ENCODE peak calls at places on chromosomes 3 and 15, in six cellular contexts. P is Peyer's patch, G is breast epithelium, T is HCT116, L is upper lobe of left lung, A is adrenal gland. B is an unnamed sample.

GRCh38 chr3:172557515-172558220 is 34.4 kb upstream of the TNFSF10 start:
- DNase-seq in P (no peak), L (no peak), A (no peak), T (no peak), G (no peak), B (no peak)

GRCh38 chr3:28916713-28917499 is 364.0 kb upstream of the RBMS3 start:
- DNase-seq in G (peak; percentile 29), T (no peak), P (no peak), L (no peak), A (peak; percentile 43), B (peak; percentile 63)

GRCh38 chr3:58116161-58116955 is 94.4 kb downstream of the DNASE1L3 start:
- DNase-seq in P (no peak), G (no peak), A (no peak), L (no peak), T (no peak), B (no peak)

GRCh38 chr3:15768421-15769255 is 29.1 kb downstream of the ANKRD28 start:
- DNase-seq in P (no peak), T (peak; percentile 89), A (peak; percentile 37), G (no peak), L (peak; percentile 49), B (no peak)

GRCh38 chr3:53254810-53255359 is 937 bp downstream of the TKT start:
- DNase-seq in G (peak; percentile 36), T (no peak), P (peak; percentile 85), L (peak; percentile 88), A (peak; percentile 77), B (peak; percentile 58)

GRCh38 chr3:38327335-38328009 is 19.1 kb upstream of the XYLB start:
- DNase-seq in L (no peak), G (no peak), A (no peak), P (no peak), T (peak; percentile 10), B (no peak)

GRCh38 chr3:128794788-128795649 is 69.0 kb downstream of the RAB7A start:
- DNase-seq in A (peak; percentile 71), L (peak; percentile 66), T (peak; percentile 46), P (no peak), G (peak; percentile 38), B (peak; percentile 21)

GRCh38 chr3:103410231-103410630 is 975.4 kb downstream of the ZPLD1 start:
- DNase-seq in G (no peak), T (no peak), A (no peak), L (no peak), P (no peak), B (no peak)

GRCh38 chr15:34808016-34808415 is 12.7 kb upstream of the ACTC1 start:
- DNase-seq in P (no peak), G (no peak), T (no peak), L (no peak), A (no peak), B (no peak)

GRCh38 chr15:68352401-68353062 is 75.0 kb downstream of the FEM1B start:
- DNase-seq in T (peak; percentile 35), A (peak; percentile 89), P (no peak), G (peak; percentile 55), L (peak; percentile 56), B (no peak)

GRCh38 chr3:134564991-134565390 is 79.1 kb downstream of the CEP63 start:
- DNase-seq in P (no peak), L (no peak), T (no peak), A (no peak), G (no peak), B (no peak)

GRCh38 chr15:28002867-28003266 is 96.2 kb downstream of the OCA2 start:
- DNase-seq in A (no peak), P (no peak), G (no peak), L (no peak), T (no peak), B (no peak)

GRCh38 chr3:100005670-100006393 is 108.5 kb downstream of the FILIP1L start:
- DNase-seq in A (no peak), P (no peak), G (no peak), T (no peak), L (no peak), B (no peak)

GRCh38 chr3:100004931-100005330 is 109.4 kb downstream of the FILIP1L start:
- DNase-seq in T (no peak), P (no peak), L (no peak), A (no peak), G (no peak), B (no peak)

GRCh38 chr3:100008081-100008698 is 106.1 kb downstream of the FILIP1L start:
- DNase-seq in P (no peak), T (no peak), G (no peak), A (no peak), L (no peak), B (no peak)

GRCh38 chr3:100007313-100007712 is 107.0 kb downstream of the FILIP1L start:
- DNase-seq in G (no peak), P (no peak), T (no peak), A (no peak), L (no peak), B (no peak)

GRCh38 chr3:100006570-100007271 is 107.6 kb downstream of the FILIP1L start:
- DNase-seq in T (no peak), G (no peak), P (no peak), L (no peak), A (no peak), B (no peak)
- H3K4me1 ChIP-seq in T (peaks cover 18% of the 10 kb centered on the region), G (no peaks in the 10 kb centered on the region), P (no peaks in the 10 kb centered on the region), L (peaks cover 12% of the 10 kb centered on the region), A (peaks cover 13% of the 10 kb centered on the region), B (peaks cover 28% of the 10 kb centered on the region)

GRCh38 chr3:184177767-184178306 is 3.2 kb downstream of the AP2M1 start:
- DNase-seq in T (no peak), P (no peak), L (no peak), A (no peak), G (no peak), B (no peak)

GRCh38 chr3:184175506-184175905 is 851 bp downstream of the AP2M1 start:
- DNase-seq in L (no peak), T (no peak), G (no peak), A (no peak), P (no peak), B (no peak)

GRCh38 chr3:184177331-184177731 is 2.7 kb downstream of the AP2M1 start:
- DNase-seq in P (no peak), L (no peak), G (no peak), T (no peak), A (peak; percentile 66), B (no peak)

GRCh38 chr3:184175981-184176376 is 1.3 kb downstream of the AP2M1 start:
- DNase-seq in P (peak; percentile 22), G (no peak), A (no peak), T (no peak), L (no peak), B (no peak)

DNA sequence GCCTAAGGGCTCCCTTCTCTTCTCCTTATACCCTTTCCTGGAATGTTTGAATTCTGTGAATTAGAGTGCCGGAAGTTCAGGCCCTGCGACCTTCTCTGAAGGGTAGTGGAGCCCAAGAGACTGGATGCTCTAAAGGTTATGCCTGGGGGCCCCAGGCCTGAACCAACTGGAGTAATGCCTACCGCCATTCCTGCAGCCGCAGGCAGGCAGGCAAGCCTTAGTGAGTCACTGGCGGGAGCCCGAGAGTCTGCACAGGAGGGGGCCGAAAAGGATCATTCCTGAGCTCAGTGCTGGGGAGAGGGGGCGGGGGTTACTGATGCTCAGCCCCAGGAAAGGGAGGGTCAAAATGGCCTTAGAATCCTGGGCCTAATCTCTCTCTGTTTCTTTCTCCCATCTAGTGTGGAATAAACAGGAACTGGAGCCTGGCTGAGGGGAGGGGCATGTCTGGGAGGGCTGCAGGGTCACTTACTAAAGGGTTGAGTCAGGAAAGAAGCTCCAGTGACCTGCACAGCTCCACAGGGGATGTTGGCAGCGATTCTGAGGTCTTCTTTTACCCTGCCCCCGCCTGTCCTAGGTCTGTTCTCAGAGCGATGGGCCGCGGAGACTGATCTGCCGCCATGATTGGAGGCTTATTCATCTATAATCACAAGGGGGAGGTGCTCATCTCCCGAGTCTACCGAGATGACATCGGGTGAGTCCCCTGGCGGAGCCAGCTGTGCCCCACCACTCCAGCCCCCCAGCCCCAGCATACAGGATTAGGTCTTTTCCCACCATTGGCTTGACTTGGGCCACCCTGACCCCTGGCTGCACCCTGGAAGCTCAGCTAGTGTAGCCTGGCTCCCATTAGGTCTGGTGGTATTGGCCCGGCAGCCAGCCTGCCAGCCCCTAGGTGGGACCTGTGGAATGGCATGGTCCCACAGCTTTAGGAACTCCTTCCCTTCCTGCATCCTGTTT is 2.0 kb downstream of the AP2M1 start:
- DNase-seq in G (no peak), A (peak; percentile 91), P (no peak), L (peak; percentile 59), T (peak; percentile 75), B (peak; percentile 33)
- TF ChIP-seq POLR2A in G (no peak), A (peak; percentile 18), P (no peak), L (peak; percentile 39), T (peak; percentile 40), B (no peak)

GRCh38 chr3:51680663-51681230 is 9.7 kb downstream of the TEX264 start:
- DNase-seq in P (no peak), G (no peak), L (no peak), A (no peak), T (no peak), B (no peak)

GRCh38 chr3:51681453-51681852 is 10.4 kb downstream of the TEX264 start:
- DNase-seq in A (peak; percentile 30), T (no peak), L (peak; percentile 43), G (no peak), P (no peak), B (peak; percentile 30)

GRCh38 chr3:51679777-51680176 is 8.7 kb downstream of the TEX264 start:
- DNase-seq in P (no peak), L (no peak), T (no peak), G (no peak), A (no peak), B (no peak)

GRCh38 chr3:51679318-51679717 is 8.3 kb downstream of the TEX264 start:
- DNase-seq in P (no peak), T (no peak), A (no peak), L (no peak), G (no peak), B (no peak)

DNA sequence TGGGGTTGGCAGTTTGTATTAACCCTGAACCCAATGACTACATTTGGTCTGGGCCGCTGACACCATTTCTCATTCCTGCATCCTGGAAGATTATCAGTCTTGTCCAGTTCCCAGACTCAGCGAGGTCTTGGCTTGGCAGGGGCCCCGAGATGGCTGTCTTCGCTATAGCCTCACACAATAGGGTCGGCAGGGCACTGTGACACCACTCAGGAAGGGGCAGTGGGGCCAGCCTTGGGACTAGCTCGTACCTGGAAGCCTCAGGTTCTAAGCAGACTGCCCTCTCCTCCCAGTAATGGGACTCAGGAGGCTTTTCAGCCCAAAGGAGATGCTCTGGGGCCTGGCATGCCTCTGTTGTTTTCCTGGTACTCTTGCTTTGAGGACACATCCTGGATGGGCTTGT is 9.1 kb downstream of the TEX264 start:
- DNase-seq in P (no peak), T (no peak), G (no peak), A (no peak), L (no peak), B (no peak)
- H3K4me1 ChIP-seq in P (no peaks in the 10 kb centered on the region), T (peaks cover 16% of the 10 kb centered on the region), G (no peaks in the 10 kb centered on the region), A (peaks cover 37% of the 10 kb centered on the region), L (peaks cover 40% of the 10 kb centered on the region), B (peaks cover 66% of the 10 kb centered on the region)

GRCh38 chr3:43619593-43619992 is 2.2 kb downstream of the ANO10 start:
- DNase-seq in T (no peak), L (no peak), P (no peak), G (no peak), A (no peak), B (no peak)

GRCh38 chr3:43624619-43625305 is 3.0 kb upstream of the ANO10 start:
- DNase-seq in L (no peak), T (no peak), P (no peak), A (no peak), G (no peak), B (no peak)

GRCh38 chr3:43620953-43621405 is 832 bp downstream of the ANO10 start:
- DNase-seq in A (no peak), P (no peak), T (no peak), L (no peak), G (peak; percentile 30), B (no peak)

GRCh38 chr3:43621974-43622739 is at the start of gene ANO10:
- DNase-seq in A (peak; percentile 100), P (peak; percentile 99), G (peak; percentile 98), L (peak; percentile 100), T (peak; percentile 98), B (peak; percentile 94)

GRCh38 chr3:43621406-43621973 is 321 bp downstream of the ANO10 start:
- DNase-seq in L (peak; percentile 40), A (peak; percentile 33), G (no peak), P (no peak), T (no peak), B (no peak)
- TF ChIP-seq POLR2A in L (no peak), A (peak; percentile 55), G (no peak), P (peak; percentile 55), T (no peak), B (peak; percentile 25)

B was measured in tibial nerve.